ENCODE peak calls at places on chromosomes 3 and 15, in eight cellular contexts. E, N, U, K, S, X, M and H are unnamed samples.

GRCh38 chr3:114799789-114800188 is 347.3 kb downstream of the ZBTB20 start:
- DNase-seq in U (no peak), K (no peak), X (no peak), S (no peak), N (no peak), M (no peak), E (no peak), H (no peak)

GRCh38 chr3:158773845-158774542 is 27.9 kb upstream of the MFSD1 start:
- DNase-seq in M (no peak), S (no peak), X (no peak), N (no peak), E (no peak), K (peak), U (no peak), H (peak)

GRCh38 chr3:68740087-68740486 is 192.3 kb downstream of the TAFA4 start:
- DNase-seq in U (no peak), E (no peak), M (no peak), S (no peak), N (no peak), X (no peak), K (no peak), H (no peak)

GRCh38 chr3:175088981-175089380 is 229.8 kb downstream of the NAALADL2 start:
- DNase-seq in S (no peak), N (no peak), X (no peak), U (no peak), E (no peak), K (no peak), M (no peak), H (no peak)

GRCh38 chr3:143445118-143445517 is 325.5 kb downstream of the CHST2 start:
- DNase-seq in X (no peak), U (no peak), E (peak), K (peak), M (no peak), S (no peak), N (no peak), H (no peak)

GRCh38 chr3:39638286-39638685 is 170.8 kb downstream of the MOBP start:
- DNase-seq in S (no peak), M (no peak), X (no peak), E (no peak), U (no peak), K (no peak), N (no peak), H (no peak)

GRCh38 chr3:140053794-140054193 is 118.8 kb downstream of the CLSTN2 start:
- DNase-seq in U (no peak), E (no peak), K (no peak), S (no peak), N (no peak), X (no peak), M (no peak), H (no peak)

GRCh38 chr3:54123538-54124196 is 1.3 kb downstream of the CACNA2D3 start:
- DNase-seq in E (no peak), S (no peak), X (no peak), K (peak), M (no peak), U (no peak), N (no peak), H (no peak)

GRCh38 chr3:137121704-137122314 is 164.0 kb downstream of the IL20RB start:
- DNase-seq in S (no peak), N (no peak), U (no peak), M (peak), K (peak), E (peak), X (peak), H (no peak)

GRCh38 chr3:149224736-149225594 is 3.3 kb upstream of the CP start:
- DNase-seq in E (peak), N (no peak), X (no peak), M (no peak), U (peak), S (no peak), K (peak), H (no peak)

GRCh38 chr3:25120666-25121065 is 307.4 kb upstream of the RARB start:
- DNase-seq in M (no peak), U (no peak), X (no peak), N (no peak), K (no peak), S (no peak), E (no peak), H (no peak)

GRCh38 chr3:105827959-105828358 is 40.9 kb downstream of the CBLB start:
- DNase-seq in S (no peak), K (peak), N (no peak), U (peak), M (peak), X (no peak), E (peak), H (no peak)

GRCh38 chr15:98684441-98684840 is 36.1 kb downstream of the IGF1R start:
- DNase-seq in E (no peak), K (peak), U (no peak), S (no peak), X (no peak), M (no peak), N (no peak), H (peak)

GRCh38 chr3:120850326-120851295 is 57.4 kb upstream of the STXBP5L start:
- DNase-seq in N (no peak), X (no peak), S (no peak), K (peak), M (no peak), E (no peak), U (no peak), H (no peak)

GRCh38 chr3:143063018-143063417 is 56.6 kb upstream of the CHST2 start:
- DNase-seq in K (no peak), M (no peak), E (no peak), U (no peak), X (no peak), S (no peak), N (no peak), H (no peak)

GRCh38 chr3:171459130-171459941 is 869 bp downstream of the TNIK start:
- DNase-seq in S (peak), E (no peak), U (peak), M (no peak), N (peak), K (peak), X (peak), H (no peak)

GRCh38 chr3:126873416-126873815 is 109.5 kb upstream of the PLXNA1 start:
- DNase-seq in E (no peak), S (no peak), K (no peak), N (no peak), M (no peak), U (no peak), X (no peak), H (no peak)

GRCh38 chr15:39801641-39802309 is 19.1 kb upstream of the FSIP1 start:
- DNase-seq in X (no peak), M (no peak), S (no peak), K (no peak), N (no peak), U (no peak), E (no peak), H (no peak)

GRCh38 chr3:144665567-144666053 is 694.0 kb downstream of the DIPK2A start:
- DNase-seq in M (no peak), E (no peak), S (no peak), X (no peak), N (no peak), U (no peak), K (no peak), H (no peak)

GRCh38 chr3:99907959-99908544 is 90.4 kb downstream of the CMSS1 start:
- DNase-seq in X (no peak), M (no peak), N (no peak), E (no peak), U (no peak), K (no peak), S (no peak), H (no peak)

GRCh38 chr3:127316685-127317084 is 28.8 kb upstream of the PRR20G start:
- DNase-seq in E (no peak), X (no peak), M (no peak), N (no peak), S (no peak), U (no peak), K (no peak), H (no peak)